ENCODE peak calls at places on chromosomes 11 and 22, in ten cellular contexts. One of them, this sample, is unnamed.

GRCh38 chr11:12126352-12127019 is 16.1 kb downstream of the MICAL2 start:
- DNase-seq in tibial nerve: no peak
- DNase-seq in HCT116: no peak
- DNase-seq in lower leg skin: no peak
- DNase-seq in Peyer's patch: no peak
- DNase-seq in H1: no peak
- DNase-seq in K562: no peak
- DNase-seq in heart left ventricle: no peak
- DNase-seq in uterus: no peak
- DNase-seq in vagina: no peak
- DNase-seq in this sample: peak

GRCh38 chr11:35714882-35715612 is 52.5 kb downstream of the TRIM44 start:
- DNase-seq in tibial nerve: no peak
- DNase-seq in HCT116: no peak
- DNase-seq in lower leg skin: no peak
- DNase-seq in Peyer's patch: no peak
- DNase-seq in H1: no peak
- DNase-seq in K562: no peak
- DNase-seq in heart left ventricle: no peak
- DNase-seq in uterus: no peak
- DNase-seq in vagina: no peak
- DNase-seq in this sample: peak

GRCh38 chr11:45337583-45338360 is 51.6 kb upstream of the SYT13 start:
- DNase-seq in tibial nerve: no peak
- DNase-seq in HCT116: no peak
- DNase-seq in lower leg skin: no peak
- DNase-seq in Peyer's patch: no peak
- DNase-seq in H1: peak
- DNase-seq in K562: no peak
- DNase-seq in heart left ventricle: no peak
- DNase-seq in uterus: no peak
- DNase-seq in vagina: peak
- DNase-seq in this sample: no peak

GRCh38 chr11:85893378-85893777 is 38.2 kb downstream of the CCDC83 start:
- DNase-seq in tibial nerve: no peak
- DNase-seq in HCT116: no peak
- DNase-seq in lower leg skin: no peak
- DNase-seq in Peyer's patch: no peak
- DNase-seq in H1: no peak
- DNase-seq in K562: no peak
- DNase-seq in heart left ventricle: no peak
- DNase-seq in uterus: no peak
- DNase-seq in vagina: no peak
- DNase-seq in this sample: no peak

GRCh38 chr22:45424241-45424731 is 10.8 kb downstream of the RIBC2 start:
- DNase-seq in tibial nerve: no peak
- DNase-seq in HCT116: no peak
- DNase-seq in lower leg skin: peak
- DNase-seq in Peyer's patch: no peak
- DNase-seq in H1: no peak
- DNase-seq in K562: no peak
- DNase-seq in heart left ventricle: no peak
- DNase-seq in uterus: no peak
- DNase-seq in vagina: no peak
- DNase-seq in this sample: no peak

GRCh38 chr11:79953629-79954028 is 512.8 kb upstream of the TENM4 start:
- DNase-seq in tibial nerve: no peak
- DNase-seq in HCT116: no peak
- DNase-seq in lower leg skin: no peak
- DNase-seq in Peyer's patch: no peak
- DNase-seq in H1: no peak
- DNase-seq in K562: no peak
- DNase-seq in heart left ventricle: no peak
- DNase-seq in uterus: no peak
- DNase-seq in vagina: no peak
- DNase-seq in this sample: no peak

GRCh38 chr11:86395061-86395551 is 20.4 kb downstream of the CCDC81 start:
- DNase-seq in tibial nerve: no peak
- DNase-seq in HCT116: no peak
- DNase-seq in lower leg skin: no peak
- DNase-seq in Peyer's patch: no peak
- DNase-seq in H1: no peak
- DNase-seq in K562: peak
- DNase-seq in heart left ventricle: no peak
- DNase-seq in uterus: peak
- DNase-seq in vagina: no peak
- DNase-seq in this sample: no peak

GRCh38 chr11:2807801-2808241 is 77.8 kb downstream of the CDKN1C start:
- DNase-seq in tibial nerve: no peak
- DNase-seq in HCT116: no peak
- DNase-seq in lower leg skin: no peak
- DNase-seq in Peyer's patch: peak
- DNase-seq in H1: no peak
- DNase-seq in K562: no peak
- DNase-seq in heart left ventricle: peak
- DNase-seq in uterus: peak
- DNase-seq in vagina: no peak
- DNase-seq in this sample: no peak

GRCh38 chr11:93524868-93525267 is 18.3 kb downstream of the SMCO4 start:
- DNase-seq in tibial nerve: no peak
- DNase-seq in HCT116: no peak
- DNase-seq in lower leg skin: no peak
- DNase-seq in Peyer's patch: no peak
- DNase-seq in H1: no peak
- DNase-seq in K562: no peak
- DNase-seq in heart left ventricle: no peak
- DNase-seq in uterus: no peak
- DNase-seq in vagina: no peak
- DNase-seq in this sample: no peak

GRCh38 chr11:128195057-128195751 is 392.2 kb downstream of the ETS1 start:
- DNase-seq in tibial nerve: no peak
- DNase-seq in HCT116: no peak
- DNase-seq in lower leg skin: no peak
- DNase-seq in Peyer's patch: peak
- DNase-seq in H1: no peak
- DNase-seq in K562: no peak
- DNase-seq in heart left ventricle: no peak
- DNase-seq in uterus: no peak
- DNase-seq in vagina: no peak
- DNase-seq in this sample: no peak

GRCh38 chr11:3104051-3104714 is 47.0 kb upstream of the CARS1 start:
- DNase-seq in tibial nerve: no peak
- DNase-seq in HCT116: no peak
- DNase-seq in lower leg skin: no peak
- DNase-seq in Peyer's patch: peak
- DNase-seq in H1: no peak
- DNase-seq in K562: no peak
- DNase-seq in heart left ventricle: peak
- DNase-seq in uterus: no peak
- DNase-seq in vagina: peak
- DNase-seq in this sample: no peak

GRCh38 chr22:24224468-24224867 is 20.4 kb downstream of the GGT5 start:
- DNase-seq in tibial nerve: no peak
- DNase-seq in HCT116: no peak
- DNase-seq in lower leg skin: no peak
- DNase-seq in Peyer's patch: no peak
- DNase-seq in H1: no peak
- DNase-seq in K562: no peak
- DNase-seq in heart left ventricle: no peak
- DNase-seq in uterus: no peak
- DNase-seq in vagina: no peak
- DNase-seq in this sample: no peak

GRCh38 chr11:74672956-74673895 is 58.0 kb downstream of the CHRDL2 start:
- DNase-seq in tibial nerve: peak
- DNase-seq in HCT116: no peak
- DNase-seq in lower leg skin: no peak
- DNase-seq in Peyer's patch: peak
- DNase-seq in H1: peak
- DNase-seq in K562: peak
- DNase-seq in heart left ventricle: peak
- DNase-seq in uterus: peak
- DNase-seq in vagina: peak
- DNase-seq in this sample: peak

GRCh38 chr22:49960967-49961600 is 512 bp downstream of the PIM3 start:
- DNase-seq in tibial nerve: no peak
- DNase-seq in HCT116: no peak
- DNase-seq in lower leg skin: no peak
- DNase-seq in Peyer's patch: peak
- DNase-seq in H1: peak
- DNase-seq in K562: no peak
- DNase-seq in heart left ventricle: peak
- DNase-seq in uterus: peak
- DNase-seq in vagina: no peak
- DNase-seq in this sample: no peak

GRCh38 chr22:28542980-28543621 is 136.5 kb downstream of the TTC28 start:
- DNase-seq in tibial nerve: no peak
- DNase-seq in HCT116: no peak
- DNase-seq in lower leg skin: no peak
- DNase-seq in Peyer's patch: no peak
- DNase-seq in H1: no peak
- DNase-seq in K562: no peak
- DNase-seq in heart left ventricle: no peak
- DNase-seq in uterus: no peak
- DNase-seq in vagina: no peak
- DNase-seq in this sample: no peak

GRCh38 chr11:77107950-77108349 is 5.3 kb downstream of the OMP start:
- DNase-seq in tibial nerve: no peak
- DNase-seq in HCT116: peak
- DNase-seq in lower leg skin: no peak
- DNase-seq in Peyer's patch: peak
- DNase-seq in H1: no peak
- DNase-seq in K562: no peak
- DNase-seq in heart left ventricle: peak
- DNase-seq in uterus: peak
- DNase-seq in vagina: no peak
- DNase-seq in this sample: peak

GRCh38 chr22:30396871-30397655 is at the start of gene SEC14L2:
- DNase-seq in tibial nerve: peak
- DNase-seq in HCT116: peak
- DNase-seq in lower leg skin: peak
- DNase-seq in Peyer's patch: peak
- DNase-seq in H1: peak
- DNase-seq in K562: no peak
- DNase-seq in heart left ventricle: peak
- DNase-seq in uterus: peak
- DNase-seq in vagina: no peak
- DNase-seq in this sample: no peak

GRCh38 chr22:23536821-23537345 is 43.2 kb downstream of the IGLL1 start:
- DNase-seq in tibial nerve: no peak
- DNase-seq in HCT116: no peak
- DNase-seq in lower leg skin: no peak
- DNase-seq in Peyer's patch: no peak
- DNase-seq in H1: no peak
- DNase-seq in K562: no peak
- DNase-seq in heart left ventricle: no peak
- DNase-seq in uterus: no peak
- DNase-seq in vagina: no peak
- DNase-seq in this sample: no peak

GRCh38 chr11:12141283-12141682 is 30.9 kb downstream of the MICAL2 start:
- DNase-seq in tibial nerve: no peak
- DNase-seq in HCT116: no peak
- DNase-seq in lower leg skin: no peak
- DNase-seq in Peyer's patch: no peak
- DNase-seq in H1: no peak
- DNase-seq in K562: no peak
- DNase-seq in heart left ventricle: no peak
- DNase-seq in uterus: no peak
- DNase-seq in vagina: no peak
- DNase-seq in this sample: no peak

GRCh38 chr11:106581399-106581798 is 436.9 kb downstream of the GUCY1A2 start:
- DNase-seq in tibial nerve: no peak
- DNase-seq in HCT116: no peak
- DNase-seq in lower leg skin: no peak
- DNase-seq in Peyer's patch: no peak
- DNase-seq in H1: no peak
- DNase-seq in K562: no peak
- DNase-seq in heart left ventricle: no peak
- DNase-seq in uterus: no peak
- DNase-seq in vagina: no peak
- DNase-seq in this sample: no peak

GRCh38 chr11:14537134-14537599 is 17.0 kb upstream of the PSMA1 start:
- DNase-seq in tibial nerve: peak
- DNase-seq in HCT116: no peak
- DNase-seq in lower leg skin: no peak
- DNase-seq in Peyer's patch: peak
- DNase-seq in H1: no peak
- DNase-seq in K562: peak
- DNase-seq in heart left ventricle: no peak
- DNase-seq in uterus: no peak
- DNase-seq in vagina: no peak
- DNase-seq in this sample: no peak

GRCh38 chr11:87528752-87529151 is 491.0 kb downstream of the TMEM135 start:
- DNase-seq in tibial nerve: no peak
- DNase-seq in HCT116: no peak
- DNase-seq in lower leg skin: no peak
- DNase-seq in Peyer's patch: no peak
- DNase-seq in H1: no peak
- DNase-seq in K562: no peak
- DNase-seq in heart left ventricle: no peak
- DNase-seq in uterus: no peak
- DNase-seq in vagina: no peak
- DNase-seq in this sample: no peak
- TF ChIP-seq POLR2A in tibial nerve: no peak
- TF ChIP-seq POLR2A in HCT116: no peak
- TF ChIP-seq POLR2A in lower leg skin: no peak
- TF ChIP-seq POLR2A in Peyer's patch: no peak
- TF ChIP-seq POLR2A in H1: no peak
- TF ChIP-seq POLR2A in K562: no peak
- TF ChIP-seq POLR2A in heart left ventricle: no peak
- TF ChIP-seq POLR2A in uterus: no peak
- TF ChIP-seq POLR2A in vagina: no peak
- TF ChIP-seq POLR2A in this sample: no peak

GRCh38 chr11:46826310-46827044 is 19.6 kb downstream of the CKAP5 start:
- DNase-seq in tibial nerve: peak
- DNase-seq in HCT116: peak
- DNase-seq in lower leg skin: peak
- DNase-seq in Peyer's patch: peak
- DNase-seq in H1: peak
- DNase-seq in K562: peak
- DNase-seq in heart left ventricle: peak
- DNase-seq in uterus: peak
- DNase-seq in vagina: peak
- DNase-seq in this sample: peak
- TF ChIP-seq POLR2A in tibial nerve: no peak
- TF ChIP-seq POLR2A in HCT116: no peak
- TF ChIP-seq POLR2A in lower leg skin: no peak
- TF ChIP-seq POLR2A in Peyer's patch: no peak
- TF ChIP-seq POLR2A in H1: no peak
- TF ChIP-seq POLR2A in K562: no peak
- TF ChIP-seq POLR2A in heart left ventricle: no peak
- TF ChIP-seq POLR2A in uterus: no peak
- TF ChIP-seq POLR2A in vagina: no peak
- TF ChIP-seq POLR2A in this sample: peak

GRCh38 chr11:124693142-124693541 is 19.4 kb downstream of the SPA17 start:
- DNase-seq in tibial nerve: no peak
- DNase-seq in HCT116: no peak
- DNase-seq in lower leg skin: no peak
- DNase-seq in Peyer's patch: no peak
- DNase-seq in H1: no peak
- DNase-seq in K562: no peak
- DNase-seq in heart left ventricle: no peak
- DNase-seq in uterus: no peak
- DNase-seq in vagina: no peak
- DNase-seq in this sample: no peak
- TF ChIP-seq POLR2A in tibial nerve: no peak
- TF ChIP-seq POLR2A in HCT116: no peak
- TF ChIP-seq POLR2A in lower leg skin: no peak
- TF ChIP-seq POLR2A in Peyer's patch: no peak
- TF ChIP-seq POLR2A in H1: no peak
- TF ChIP-seq POLR2A in K562: no peak
- TF ChIP-seq POLR2A in heart left ventricle: no peak
- TF ChIP-seq POLR2A in uterus: no peak
- TF ChIP-seq POLR2A in vagina: no peak
- TF ChIP-seq POLR2A in this sample: no peak

GRCh38 chr11:4626207-4627105 is 10.8 kb upstream of the OR51D1 start:
- DNase-seq in tibial nerve: peak
- DNase-seq in HCT116: peak
- DNase-seq in lower leg skin: no peak
- DNase-seq in Peyer's patch: peak
- DNase-seq in H1: peak
- DNase-seq in K562: peak
- DNase-seq in heart left ventricle: peak
- DNase-seq in uterus: peak
- DNase-seq in vagina: no peak
- DNase-seq in this sample: no peak
- TF ChIP-seq POLR2A in tibial nerve: no peak
- TF ChIP-seq POLR2A in HCT116: no peak
- TF ChIP-seq POLR2A in lower leg skin: no peak
- TF ChIP-seq POLR2A in Peyer's patch: no peak
- TF ChIP-seq POLR2A in H1: no peak
- TF ChIP-seq POLR2A in K562: no peak
- TF ChIP-seq POLR2A in heart left ventricle: no peak
- TF ChIP-seq POLR2A in uterus: no peak
- TF ChIP-seq POLR2A in vagina: no peak
- TF ChIP-seq POLR2A in this sample: no peak